ENCODE peak calls at places on chromosomes 13 and 19, in four cellular contexts. One of them, this sample, is unnamed.

GRCh38 chr19:1862424-1863307 is 713 bp downstream of the KLF16 start:
- DNase-seq in cardiac muscle cell: no peak
- DNase-seq in endothelial cell of umbilical vein: no peak
- DNase-seq in GM12865: peak; percentile 60
- DNase-seq in this sample: no peak

GRCh38 chr13:34179481-34179880 is 361.5 kb downstream of the RFC3 start:
- DNase-seq in cardiac muscle cell: no peak
- DNase-seq in endothelial cell of umbilical vein: no peak
- DNase-seq in GM12865: no peak
- DNase-seq in this sample: no peak

GRCh38 chr19:48685583-48685982 is 10.2 kb upstream of the FUT2 start:
- DNase-seq in cardiac muscle cell: no peak
- DNase-seq in endothelial cell of umbilical vein: no peak
- DNase-seq in GM12865: no peak
- DNase-seq in this sample: no peak

GRCh38 chr13:37109080-37109678 is 3.7 kb upstream of the CSNK1A1L start:
- DNase-seq in cardiac muscle cell: peak; percentile 74
- DNase-seq in endothelial cell of umbilical vein: peak; percentile 76
- DNase-seq in GM12865: peak; percentile 11
- DNase-seq in this sample: peak; percentile 57

GRCh38 chr19:10270616-10271394 is at the start of gene ICAM1:
- DNase-seq in cardiac muscle cell: peak; percentile 95
- DNase-seq in endothelial cell of umbilical vein: peak; percentile 92
- DNase-seq in GM12865: peak; percentile 95
- DNase-seq in this sample: peak; percentile 75

GRCh38 chr13:38361551-38362262 is 12.1 kb downstream of the UFM1 start:
- DNase-seq in cardiac muscle cell: no peak
- DNase-seq in endothelial cell of umbilical vein: no peak
- DNase-seq in GM12865: no peak
- DNase-seq in this sample: no peak

GRCh38 chr13:43397110-43397509 is 373.7 kb downstream of the DNAJC15 start:
- DNase-seq in cardiac muscle cell: peak; percentile 9
- DNase-seq in endothelial cell of umbilical vein: no peak
- DNase-seq in GM12865: no peak
- DNase-seq in this sample: no peak

GRCh38 chr13:70424428-70424827 is 316.2 kb upstream of the KLHL1 start:
- DNase-seq in cardiac muscle cell: no peak
- DNase-seq in endothelial cell of umbilical vein: no peak
- DNase-seq in GM12865: no peak
- DNase-seq in this sample: no peak

GRCh38 chr19:50510700-50511068 is 307 bp downstream of the JOSD2 start:
- DNase-seq in cardiac muscle cell: peak; percentile 18
- DNase-seq in endothelial cell of umbilical vein: no peak
- DNase-seq in GM12865: no peak
- DNase-seq in this sample: no peak

GRCh38 chr19:35612559-35613321 is at the start of gene HAUS5:
- DNase-seq in cardiac muscle cell: peak; percentile 94
- DNase-seq in endothelial cell of umbilical vein: peak; percentile 94
- DNase-seq in GM12865: peak; percentile 97
- DNase-seq in this sample: peak; percentile 92

GRCh38 chr19:38234615-38235014 is 10.6 kb upstream of the DPF1 start:
- DNase-seq in cardiac muscle cell: no peak
- DNase-seq in endothelial cell of umbilical vein: no peak
- DNase-seq in GM12865: no peak
- DNase-seq in this sample: no peak

GRCh38 chr13:105168295-105168694 is 1367.2 kb downstream of the EFNB2 start:
- DNase-seq in cardiac muscle cell: no peak
- DNase-seq in endothelial cell of umbilical vein: no peak
- DNase-seq in GM12865: no peak
- DNase-seq in this sample: no peak

GRCh38 chr13:32811297-32811800 is 204.9 kb upstream of the KL start:
- DNase-seq in cardiac muscle cell: no peak
- DNase-seq in endothelial cell of umbilical vein: no peak
- DNase-seq in GM12865: peak; percentile 69
- DNase-seq in this sample: peak; percentile 68

GRCh38 chr19:13020002-13020414 is 24.7 kb downstream of the NFIX start:
- DNase-seq in cardiac muscle cell: no peak
- DNase-seq in endothelial cell of umbilical vein: peak; percentile 31
- DNase-seq in GM12865: no peak
- DNase-seq in this sample: no peak

GRCh38 chr19:17942181-17942580 is 9.4 kb downstream of the CCDC124 start:
- DNase-seq in cardiac muscle cell: no peak
- DNase-seq in endothelial cell of umbilical vein: no peak
- DNase-seq in GM12865: no peak
- DNase-seq in this sample: no peak

DNA sequence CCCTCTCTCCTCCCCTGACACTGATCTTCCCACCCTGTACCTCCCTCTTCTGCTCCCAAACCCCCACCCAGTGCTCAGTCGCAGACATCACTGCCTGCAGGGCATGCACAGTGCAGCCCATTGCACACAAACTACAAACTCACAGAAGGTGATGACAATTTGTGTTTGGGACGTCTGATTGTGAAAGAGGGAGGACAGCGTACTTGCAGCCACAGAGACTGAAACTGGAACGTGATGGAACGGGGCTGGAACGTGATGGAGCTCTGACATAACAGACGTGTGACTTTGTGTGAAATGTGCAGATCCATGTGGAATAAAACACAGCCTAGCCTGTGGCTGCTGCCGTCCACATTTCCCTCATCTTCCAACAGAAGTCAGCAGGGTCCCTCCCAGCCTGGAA is 57.3 kb upstream of the CEACAM8 start:
- DNase-seq in cardiac muscle cell: no peak
- DNase-seq in endothelial cell of umbilical vein: no peak
- DNase-seq in GM12865: no peak
- DNase-seq in this sample: no peak
- TF ChIP-seq CTCF in cardiac muscle cell: no peak
- TF ChIP-seq CTCF in endothelial cell of umbilical vein: no peak
- TF ChIP-seq CTCF in GM12865: no peak
- TF ChIP-seq CTCF in this sample: no peak

DNA sequence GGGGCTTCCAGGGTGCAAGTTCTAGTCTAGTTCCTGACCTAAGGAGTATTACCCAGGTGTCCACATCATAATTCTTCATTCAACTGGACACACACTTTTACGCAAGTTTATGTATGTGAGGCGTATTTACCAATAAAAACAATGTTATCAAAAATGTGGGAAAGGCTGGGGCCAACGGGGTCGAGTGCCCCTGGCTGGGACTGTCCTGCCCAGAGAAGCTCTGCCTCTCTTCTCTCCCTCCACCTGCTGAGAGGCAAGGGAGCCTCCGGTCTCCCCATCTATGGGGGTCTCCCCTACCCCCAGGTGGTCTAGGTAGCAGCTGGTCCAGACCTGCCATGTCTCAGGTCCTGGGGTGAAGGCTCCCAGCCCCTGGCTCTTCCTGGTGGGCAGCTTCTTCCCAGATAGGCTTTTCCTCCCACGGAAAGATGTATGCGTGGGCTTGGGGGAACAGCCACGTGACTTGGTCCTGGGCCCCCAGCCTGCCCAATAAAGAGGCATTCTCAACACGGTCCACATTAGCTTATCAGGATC is 132.4 kb downstream of the USP12 start:
- DNase-seq in cardiac muscle cell: no peak
- DNase-seq in endothelial cell of umbilical vein: no peak
- DNase-seq in GM12865: no peak
- DNase-seq in this sample: no peak
- TF ChIP-seq CTCF in cardiac muscle cell: no peak
- TF ChIP-seq CTCF in endothelial cell of umbilical vein: no peak
- TF ChIP-seq CTCF in GM12865: no peak
- TF ChIP-seq CTCF in this sample: no peak

GRCh38 chr19:22623841-22624221 is 10.3 kb upstream of the ZNF492 start:
- DNase-seq in cardiac muscle cell: no peak
- DNase-seq in endothelial cell of umbilical vein: no peak
- DNase-seq in GM12865: no peak
- DNase-seq in this sample: no peak

GRCh38 chr19:22625266-22626035 is 8.7 kb upstream of the ZNF492 start:
- DNase-seq in cardiac muscle cell: no peak
- DNase-seq in endothelial cell of umbilical vein: no peak
- DNase-seq in GM12865: no peak
- DNase-seq in this sample: no peak

GRCh38 chr19:22628401-22628800 is 5.7 kb upstream of the ZNF492 start:
- DNase-seq in cardiac muscle cell: no peak
- DNase-seq in endothelial cell of umbilical vein: no peak
- DNase-seq in GM12865: no peak
- DNase-seq in this sample: no peak

GRCh38 chr19:22622901-22623840 is 11.0 kb upstream of the ZNF492 start:
- DNase-seq in cardiac muscle cell: no peak
- DNase-seq in endothelial cell of umbilical vein: no peak
- DNase-seq in GM12865: no peak
- DNase-seq in this sample: no peak

DNA sequence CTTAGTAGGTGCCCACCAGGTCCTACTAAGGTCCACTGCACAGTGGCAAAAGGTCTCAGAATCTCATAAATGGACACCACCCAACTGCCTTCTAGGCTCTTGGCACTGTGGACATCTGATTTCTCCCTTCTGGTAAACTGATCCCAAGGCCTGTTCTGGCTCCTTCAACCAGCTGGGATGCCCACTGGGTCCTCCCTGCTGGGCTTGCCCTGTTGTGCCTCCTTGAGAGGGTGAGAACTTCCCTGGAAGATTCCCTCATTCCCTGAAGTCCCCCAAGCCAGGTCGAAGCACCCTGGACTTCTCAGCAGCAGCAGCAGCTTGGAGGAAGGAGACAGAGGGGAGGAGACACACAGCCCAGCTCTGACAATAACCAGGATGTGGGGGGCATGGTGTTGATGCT is 6.6 kb upstream of the ZNF492 start:
- DNase-seq in cardiac muscle cell: no peak
- DNase-seq in endothelial cell of umbilical vein: no peak
- DNase-seq in GM12865: no peak
- DNase-seq in this sample: no peak
- TF ChIP-seq CTCF in cardiac muscle cell: no peak
- TF ChIP-seq CTCF in endothelial cell of umbilical vein: no peak
- TF ChIP-seq CTCF in GM12865: no peak
- TF ChIP-seq CTCF in this sample: no peak

GRCh38 chr19:51786651-51787494 is 8.1 kb upstream of the FPR3 start:
- DNase-seq in cardiac muscle cell: no peak
- DNase-seq in endothelial cell of umbilical vein: no peak
- DNase-seq in GM12865: no peak
- DNase-seq in this sample: no peak

GRCh38 chr19:51784922-51785690 is 9.9 kb upstream of the FPR3 start:
- DNase-seq in cardiac muscle cell: peak; percentile 91
- DNase-seq in endothelial cell of umbilical vein: no peak
- DNase-seq in GM12865: peak; percentile 37
- DNase-seq in this sample: peak; percentile 96

GRCh38 chr19:51784109-51784785 is 10.7 kb upstream of the FPR3 start:
- DNase-seq in cardiac muscle cell: no peak
- DNase-seq in endothelial cell of umbilical vein: no peak
- DNase-seq in GM12865: no peak
- DNase-seq in this sample: peak; percentile 66

GRCh38 chr19:51779703-51780102 is 15.3 kb upstream of the FPR3 start:
- DNase-seq in cardiac muscle cell: no peak
- DNase-seq in endothelial cell of umbilical vein: no peak
- DNase-seq in GM12865: no peak
- DNase-seq in this sample: no peak

GRCh38 chr19:51783373-51783772 is 11.6 kb upstream of the FPR3 start:
- DNase-seq in cardiac muscle cell: peak; percentile 58
- DNase-seq in endothelial cell of umbilical vein: no peak
- DNase-seq in GM12865: peak; percentile 1
- DNase-seq in this sample: peak; percentile 36
- TF ChIP-seq CTCF in cardiac muscle cell: peak; percentile 43
- TF ChIP-seq CTCF in endothelial cell of umbilical vein: no peak
- TF ChIP-seq CTCF in GM12865: no peak
- TF ChIP-seq CTCF in this sample: peak; percentile 37

GRCh38 chr13:112874751-112875300 is 94.2 kb upstream of the MCF2L start:
- DNase-seq in cardiac muscle cell: no peak
- DNase-seq in endothelial cell of umbilical vein: no peak
- DNase-seq in GM12865: no peak
- DNase-seq in this sample: no peak
- TF ChIP-seq CTCF in cardiac muscle cell: no peak
- TF ChIP-seq CTCF in endothelial cell of umbilical vein: peak; percentile 1
- TF ChIP-seq CTCF in GM12865: no peak
- TF ChIP-seq CTCF in this sample: no peak

GRCh38 chr19:805161-805561 is 7.9 kb downstream of the PTBP1 start:
- DNase-seq in cardiac muscle cell: no peak
- DNase-seq in endothelial cell of umbilical vein: no peak
- DNase-seq in GM12865: no peak
- DNase-seq in this sample: no peak

GRCh38 chr19:807627-808175 is 10.4 kb downstream of the PTBP1 start:
- DNase-seq in cardiac muscle cell: no peak
- DNase-seq in endothelial cell of umbilical vein: no peak
- DNase-seq in GM12865: no peak
- DNase-seq in this sample: no peak

GRCh38 chr19:805600-806550 is 8.6 kb downstream of the PTBP1 start:
- DNase-seq in cardiac muscle cell: no peak
- DNase-seq in endothelial cell of umbilical vein: no peak
- DNase-seq in GM12865: no peak
- DNase-seq in this sample: no peak

GRCh38 chr19:808176-808741 is 11.0 kb downstream of the PTBP1 start:
- DNase-seq in cardiac muscle cell: no peak
- DNase-seq in endothelial cell of umbilical vein: no peak
- DNase-seq in GM12865: no peak
- DNase-seq in this sample: no peak

GRCh38 chr19:806815-807421 is 9.7 kb downstream of the PTBP1 start:
- DNase-seq in cardiac muscle cell: no peak
- DNase-seq in endothelial cell of umbilical vein: no peak
- DNase-seq in GM12865: no peak
- DNase-seq in this sample: no peak
- TF ChIP-seq CTCF in cardiac muscle cell: no peak
- TF ChIP-seq CTCF in endothelial cell of umbilical vein: no peak
- TF ChIP-seq CTCF in GM12865: no peak
- TF ChIP-seq CTCF in this sample: no peak

GRCh38 chr19:45847661-45848060 is 15.3 kb downstream of the SYMPK start:
- DNase-seq in cardiac muscle cell: no peak
- DNase-seq in endothelial cell of umbilical vein: no peak
- DNase-seq in GM12865: no peak
- DNase-seq in this sample: no peak

GRCh38 chr19:45842198-45842597 is 20.7 kb downstream of the SYMPK start:
- DNase-seq in cardiac muscle cell: no peak
- DNase-seq in endothelial cell of umbilical vein: no peak
- DNase-seq in GM12865: no peak
- DNase-seq in this sample: no peak
- TF ChIP-seq CTCF in cardiac muscle cell: no peak
- TF ChIP-seq CTCF in endothelial cell of umbilical vein: no peak
- TF ChIP-seq CTCF in GM12865: no peak
- TF ChIP-seq CTCF in this sample: no peak

DNA sequence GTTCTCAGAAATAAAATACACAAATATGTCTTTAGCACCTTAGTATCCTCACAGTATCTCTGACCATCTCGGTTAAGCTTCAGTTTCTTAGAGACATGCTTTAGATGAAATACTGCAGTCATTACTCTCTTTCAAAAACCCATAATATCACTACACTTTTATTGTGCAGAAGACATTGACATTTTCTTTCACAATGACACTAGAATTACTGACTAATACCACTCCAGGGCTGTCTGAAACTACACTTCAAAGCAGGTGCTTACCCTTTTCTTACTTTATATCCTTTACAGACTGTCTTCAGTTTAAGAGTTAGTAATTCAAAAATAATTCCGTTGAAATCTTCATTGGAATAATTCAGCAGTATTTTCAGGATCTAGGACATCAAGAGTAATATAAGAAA is 42.2 kb upstream of the SLITRK6 start:
- DNase-seq in cardiac muscle cell: no peak
- DNase-seq in endothelial cell of umbilical vein: no peak
- DNase-seq in GM12865: no peak
- DNase-seq in this sample: no peak
- TF ChIP-seq CTCF in cardiac muscle cell: no peak
- TF ChIP-seq CTCF in endothelial cell of umbilical vein: no peak
- TF ChIP-seq CTCF in GM12865: no peak
- TF ChIP-seq CTCF in this sample: no peak

This sample was measured in fibroblast of villous mesenchyme.